ENCODE peak calls at places on chromosomes 11 and 22, in nine cellular contexts. G, D, Y, P, I, J, N, O and W are unnamed samples.

GRCh38 chr11:11401960-11402359 is 48.9 kb upstream of the CSNK2A3 start:
- DNase-seq in G (no peak), N (no peak), Y (no peak), J (no peak), I (no peak), P (no peak), D (no peak), O (no peak), W (no peak)

GRCh38 chr11:69541501-69542313 is 60.2 kb downstream of the LINC01488 start:
- DNase-seq in Y (no peak), I (no peak), N (peak; percentile 17), G (peak; percentile 30), J (peak; percentile 32), D (no peak), O (no peak), P (no peak), W (no peak)

GRCh38 chr22:40401981-40402406 is 31.6 kb downstream of the SGSM3 start:
- DNase-seq in J (no peak), P (no peak), I (no peak), O (no peak), G (peak; percentile 55), N (no peak), Y (no peak), D (no peak), W (no peak)

GRCh38 chr11:57480409-57481137 is 20.2 kb downstream of the RTN4RL2 start:
- DNase-seq in Y (no peak), D (no peak), P (peak; percentile 16), I (peak; percentile 70), N (peak; percentile 68), G (peak; percentile 85), O (peak; percentile 23), J (peak; percentile 74), W (peak; percentile 60)

GRCh38 chr11:68927280-68928107 is 23.8 kb downstream of the IGHMBP2 start:
- DNase-seq in Y (no peak), G (no peak), I (no peak), D (no peak), N (no peak), J (no peak), O (no peak), P (peak; percentile 10), W (no peak)

GRCh38 chr22:39283312-39284141 is 35.9 kb downstream of the RPL3 start:
- DNase-seq in Y (no peak), I (no peak), D (no peak), P (peak; percentile 55), J (no peak), O (no peak), G (no peak), N (no peak), W (peak; percentile 35)

GRCh38 chr11:132234878-132235277 is 864.5 kb downstream of the NTM start:
- DNase-seq in N (no peak), I (no peak), O (no peak), Y (no peak), J (peak; percentile 51), D (no peak), G (no peak), P (no peak), W (no peak)

GRCh38 chr22:31139866-31140716 is at the start of gene PLA2G3:
- DNase-seq in P (no peak), O (peak; percentile 83), Y (no peak), I (no peak), D (no peak), N (peak; percentile 24), G (no peak), J (peak; percentile 79), W (no peak)

GRCh38 chr22:45672564-45673481 is 1.2 kb downstream of the ATXN10 start:
- DNase-seq in Y (no peak), O (no peak), I (no peak), G (no peak), J (no peak), N (no peak), P (no peak), D (no peak), W (no peak)

GRCh38 chr22:44164031-44164430 is 16.7 kb upstream of the PARVG start:
- DNase-seq in P (no peak), J (no peak), N (no peak), Y (no peak), O (no peak), I (no peak), D (no peak), G (no peak), W (no peak)

GRCh38 chr11:120208777-120209176 is 2.1 kb upstream of the OAF start:
- DNase-seq in I (no peak), O (no peak), D (no peak), G (no peak), N (peak; percentile 83), P (no peak), Y (peak; percentile 59), J (peak; percentile 90), W (no peak)

GRCh38 chr11:33735426-33736147 is 636 bp downstream of the CD59 start:
- DNase-seq in O (no peak), P (no peak), D (no peak), G (peak; percentile 69), J (peak; percentile 35), N (peak; percentile 46), I (peak; percentile 29), Y (no peak), W (no peak)

GRCh38 chr11:69454018-69454417 is 27.4 kb upstream of the LINC01488 start:
- DNase-seq in O (no peak), I (no peak), P (no peak), J (no peak), Y (no peak), N (no peak), G (no peak), D (no peak), W (no peak)